ENCODE peak calls at places on chromosomes 13 and 19, in six cellular contexts. One of them, this sample, is unnamed.

GRCh38 chr13:99823961-99824360 is 147.6 kb downstream of the ZIC5 start:
- DNase-seq in H9: no peak
- DNase-seq in neuronal stem cell: no peak
- DNase-seq in IMR-90: no peak
- DNase-seq in mesenchymal stem cell: no peak
- DNase-seq in trophoblast cell: no peak
- DNase-seq in this sample: no peak

GRCh38 chr19:6229216-6229913 is 50.4 kb downstream of the MLLT1 start:
- DNase-seq in H9: no peak
- DNase-seq in neuronal stem cell: no peak
- DNase-seq in IMR-90: no peak
- DNase-seq in mesenchymal stem cell: no peak
- DNase-seq in trophoblast cell: no peak
- DNase-seq in this sample: no peak

GRCh38 chr19:14248578-14249011 is 42.6 kb upstream of the ADGRL1 start:
- DNase-seq in H9: peak
- DNase-seq in neuronal stem cell: peak
- DNase-seq in IMR-90: no peak
- DNase-seq in mesenchymal stem cell: peak
- DNase-seq in trophoblast cell: no peak
- DNase-seq in this sample: no peak

GRCh38 chr13:55572408-55572807 is 1568.3 kb upstream of the PRR20A start:
- DNase-seq in H9: no peak
- DNase-seq in neuronal stem cell: no peak
- DNase-seq in IMR-90: no peak
- DNase-seq in mesenchymal stem cell: no peak
- DNase-seq in trophoblast cell: no peak
- DNase-seq in this sample: no peak

GRCh38 chr13:48493076-48493765 is 39.7 kb downstream of the RCBTB2 start:
- DNase-seq in H9: no peak
- DNase-seq in neuronal stem cell: no peak
- DNase-seq in IMR-90: no peak
- DNase-seq in mesenchymal stem cell: peak
- DNase-seq in trophoblast cell: no peak
- DNase-seq in this sample: no peak

GRCh38 chr13:27406178-27406939 is 18.1 kb upstream of the GTF3A start:
- DNase-seq in H9: no peak
- DNase-seq in neuronal stem cell: no peak
- DNase-seq in IMR-90: peak
- DNase-seq in mesenchymal stem cell: peak
- DNase-seq in trophoblast cell: peak
- DNase-seq in this sample: no peak

GRCh38 chr19:29172302-29172701 is 40.6 kb downstream of the UQCRFS1 start:
- DNase-seq in H9: no peak
- DNase-seq in neuronal stem cell: no peak
- DNase-seq in IMR-90: no peak
- DNase-seq in mesenchymal stem cell: no peak
- DNase-seq in trophoblast cell: peak
- DNase-seq in this sample: no peak

GRCh38 chr19:7450243-7451223 is 38.3 kb downstream of the PEX11G start:
- DNase-seq in H9: peak
- DNase-seq in neuronal stem cell: peak
- DNase-seq in IMR-90: peak
- DNase-seq in mesenchymal stem cell: peak
- DNase-seq in trophoblast cell: peak
- DNase-seq in this sample: no peak

GRCh38 chr19:42317535-42317934 is 4.4 kb downstream of the TMEM145 start:
- DNase-seq in H9: no peak
- DNase-seq in neuronal stem cell: no peak
- DNase-seq in IMR-90: no peak
- DNase-seq in mesenchymal stem cell: no peak
- DNase-seq in trophoblast cell: no peak
- DNase-seq in this sample: no peak

GRCh38 chr13:38086721-38087120 is 217.1 kb upstream of the TRPC4 start:
- DNase-seq in H9: no peak
- DNase-seq in neuronal stem cell: no peak
- DNase-seq in IMR-90: no peak
- DNase-seq in mesenchymal stem cell: no peak
- DNase-seq in trophoblast cell: no peak
- DNase-seq in this sample: no peak

GRCh38 chr13:45615501-45616101 is at the start of gene ERICH6B:
- DNase-seq in H9: peak
- DNase-seq in neuronal stem cell: peak
- DNase-seq in IMR-90: peak
- DNase-seq in mesenchymal stem cell: peak
- DNase-seq in trophoblast cell: no peak
- DNase-seq in this sample: peak

GRCh38 chr13:54185785-54186184 is 1157.2 kb downstream of the OLFM4 start:
- DNase-seq in H9: peak
- DNase-seq in neuronal stem cell: peak
- DNase-seq in IMR-90: no peak
- DNase-seq in mesenchymal stem cell: peak
- DNase-seq in trophoblast cell: no peak
- DNase-seq in this sample: no peak

GRCh38 chr13:112747256-112747655 is 57.4 kb downstream of the ATP11A start:
- DNase-seq in H9: no peak
- DNase-seq in neuronal stem cell: no peak
- DNase-seq in IMR-90: no peak
- DNase-seq in mesenchymal stem cell: no peak
- DNase-seq in trophoblast cell: no peak
- DNase-seq in this sample: no peak

GRCh38 chr19:4431808-4432674 is 25.6 kb downstream of the UBXN6 start:
- DNase-seq in H9: no peak
- DNase-seq in neuronal stem cell: no peak
- DNase-seq in IMR-90: no peak
- DNase-seq in mesenchymal stem cell: no peak
- DNase-seq in trophoblast cell: peak
- DNase-seq in this sample: no peak

GRCh38 chr19:33022472-33023116 is 42.1 kb downstream of the RHPN2 start:
- DNase-seq in H9: peak
- DNase-seq in neuronal stem cell: peak
- DNase-seq in IMR-90: no peak
- DNase-seq in mesenchymal stem cell: no peak
- DNase-seq in trophoblast cell: peak
- DNase-seq in this sample: peak

GRCh38 chr13:113533441-113533840 is 42.9 kb upstream of the DCUN1D2 start:
- DNase-seq in H9: no peak
- DNase-seq in neuronal stem cell: no peak
- DNase-seq in IMR-90: peak
- DNase-seq in mesenchymal stem cell: no peak
- DNase-seq in trophoblast cell: peak
- DNase-seq in this sample: no peak

GRCh38 chr13:45167611-45168554 is 33.0 kb downstream of the KCTD4 start:
- DNase-seq in H9: no peak
- DNase-seq in neuronal stem cell: no peak
- DNase-seq in IMR-90: no peak
- DNase-seq in mesenchymal stem cell: peak
- DNase-seq in trophoblast cell: peak
- DNase-seq in this sample: no peak

GRCh38 chr13:67230774-67231480 is 791 bp upstream of the PCDH9 start:
- DNase-seq in H9: peak
- DNase-seq in neuronal stem cell: peak
- DNase-seq in IMR-90: peak
- DNase-seq in mesenchymal stem cell: peak
- DNase-seq in trophoblast cell: peak
- DNase-seq in this sample: peak

GRCh38 chr13:95301135-95301946 is at the start of gene ABCC4:
- DNase-seq in H9: peak
- DNase-seq in neuronal stem cell: peak
- DNase-seq in IMR-90: peak
- DNase-seq in mesenchymal stem cell: peak
- DNase-seq in trophoblast cell: peak
- DNase-seq in this sample: peak

GRCh38 chr13:62875118-62875640 is 1459.5 kb upstream of the PCDH20 start:
- DNase-seq in H9: no peak
- DNase-seq in neuronal stem cell: no peak
- DNase-seq in IMR-90: no peak
- DNase-seq in mesenchymal stem cell: no peak
- DNase-seq in trophoblast cell: no peak
- DNase-seq in this sample: no peak

GRCh38 chr13:113155201-113155600 is 3.2 kb upstream of the PROZ start:
- DNase-seq in H9: peak
- DNase-seq in neuronal stem cell: no peak
- DNase-seq in IMR-90: no peak
- DNase-seq in mesenchymal stem cell: no peak
- DNase-seq in trophoblast cell: no peak
- DNase-seq in this sample: no peak

GRCh38 chr13:91247768-91248167 is 99.7 kb upstream of the MIR17HG start:
- DNase-seq in H9: no peak
- DNase-seq in neuronal stem cell: peak
- DNase-seq in IMR-90: no peak
- DNase-seq in mesenchymal stem cell: peak
- DNase-seq in trophoblast cell: peak
- DNase-seq in this sample: no peak

GRCh38 chr13:108877300-108877699 is 247.9 kb downstream of the MYO16 start:
- DNase-seq in H9: no peak
- DNase-seq in neuronal stem cell: no peak
- DNase-seq in IMR-90: peak
- DNase-seq in mesenchymal stem cell: no peak
- DNase-seq in trophoblast cell: no peak
- DNase-seq in this sample: no peak

GRCh38 chr19:35247526-35248309 is 1.1 kb upstream of the LSR start:
- DNase-seq in H9: peak
- DNase-seq in neuronal stem cell: peak
- DNase-seq in IMR-90: no peak
- DNase-seq in mesenchymal stem cell: no peak
- DNase-seq in trophoblast cell: peak
- DNase-seq in this sample: peak

GRCh38 chr13:105974380-105974779 is 561.1 kb downstream of the EFNB2 start:
- DNase-seq in H9: no peak
- DNase-seq in neuronal stem cell: no peak
- DNase-seq in IMR-90: no peak
- DNase-seq in mesenchymal stem cell: no peak
- DNase-seq in trophoblast cell: no peak
- DNase-seq in this sample: no peak

GRCh38 chr19:34269968-34270621 is 15.7 kb downstream of the GARRE1 start:
- DNase-seq in H9: peak
- DNase-seq in neuronal stem cell: no peak
- DNase-seq in IMR-90: peak
- DNase-seq in mesenchymal stem cell: peak
- DNase-seq in trophoblast cell: peak
- DNase-seq in this sample: no peak

GRCh38 chr13:60043262-60043661 is 120.5 kb downstream of the DIAPH3 start:
- DNase-seq in H9: no peak
- DNase-seq in neuronal stem cell: no peak
- DNase-seq in IMR-90: peak
- DNase-seq in mesenchymal stem cell: peak
- DNase-seq in trophoblast cell: no peak
- DNase-seq in this sample: no peak

GRCh38 chr19:44845612-44846454 is at the start of gene NECTIN2:
- DNase-seq in H9: peak
- DNase-seq in neuronal stem cell: peak
- DNase-seq in IMR-90: peak
- DNase-seq in mesenchymal stem cell: peak
- DNase-seq in trophoblast cell: peak
- DNase-seq in this sample: peak

DNA sequence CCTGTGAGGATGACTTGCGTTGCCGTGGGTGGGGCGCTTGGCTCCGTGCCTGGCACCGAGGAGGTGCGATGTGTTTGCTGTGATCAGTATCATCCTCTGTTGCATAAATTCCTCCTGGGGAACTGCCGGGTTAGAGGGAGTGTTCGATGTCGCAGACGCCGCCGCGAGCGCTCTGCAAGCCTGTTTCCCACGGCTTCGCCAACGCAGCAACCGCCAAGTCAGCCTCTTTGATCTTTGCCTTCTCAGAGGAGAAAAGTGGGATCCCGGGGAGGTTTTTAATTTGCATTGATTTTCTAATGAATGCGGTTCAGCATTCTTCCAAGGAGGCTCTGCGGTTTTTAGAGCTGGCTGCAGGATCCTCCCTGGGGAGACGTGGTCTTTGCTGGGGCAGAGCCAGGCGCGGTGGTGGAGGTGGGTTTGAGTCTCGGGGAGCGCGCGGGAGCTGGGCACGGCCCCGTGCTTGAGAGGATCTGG is 7.6 kb downstream of the GPR32 start:
- DNase-seq in H9: peak
- DNase-seq in neuronal stem cell: no peak
- DNase-seq in IMR-90: peak
- DNase-seq in mesenchymal stem cell: no peak
- DNase-seq in trophoblast cell: peak
- DNase-seq in this sample: no peak
- H3K23ac ChIP-seq in H9: no peak
- H3K23ac ChIP-seq in neuronal stem cell: no peak
- H3K23ac ChIP-seq in IMR-90: no peak
- H3K23ac ChIP-seq in mesenchymal stem cell: no peak
- H3K23ac ChIP-seq in trophoblast cell: no peak
- H3K23ac ChIP-seq in this sample: no peak

GRCh38 chr19:55536366-55536765 is 567 bp downstream of the SBK2 start:
- DNase-seq in H9: no peak
- DNase-seq in neuronal stem cell: no peak
- DNase-seq in IMR-90: no peak
- DNase-seq in mesenchymal stem cell: no peak
- DNase-seq in trophoblast cell: peak
- DNase-seq in this sample: no peak
- H3K14ac ChIP-seq in H9: no peak
- H3K14ac ChIP-seq in neuronal stem cell: peak
- H3K14ac ChIP-seq in IMR-90: no peak
- H3K14ac ChIP-seq in mesenchymal stem cell: no peak
- H3K14ac ChIP-seq in trophoblast cell: no peak
- H3K14ac ChIP-seq in this sample: no peak

DNA sequence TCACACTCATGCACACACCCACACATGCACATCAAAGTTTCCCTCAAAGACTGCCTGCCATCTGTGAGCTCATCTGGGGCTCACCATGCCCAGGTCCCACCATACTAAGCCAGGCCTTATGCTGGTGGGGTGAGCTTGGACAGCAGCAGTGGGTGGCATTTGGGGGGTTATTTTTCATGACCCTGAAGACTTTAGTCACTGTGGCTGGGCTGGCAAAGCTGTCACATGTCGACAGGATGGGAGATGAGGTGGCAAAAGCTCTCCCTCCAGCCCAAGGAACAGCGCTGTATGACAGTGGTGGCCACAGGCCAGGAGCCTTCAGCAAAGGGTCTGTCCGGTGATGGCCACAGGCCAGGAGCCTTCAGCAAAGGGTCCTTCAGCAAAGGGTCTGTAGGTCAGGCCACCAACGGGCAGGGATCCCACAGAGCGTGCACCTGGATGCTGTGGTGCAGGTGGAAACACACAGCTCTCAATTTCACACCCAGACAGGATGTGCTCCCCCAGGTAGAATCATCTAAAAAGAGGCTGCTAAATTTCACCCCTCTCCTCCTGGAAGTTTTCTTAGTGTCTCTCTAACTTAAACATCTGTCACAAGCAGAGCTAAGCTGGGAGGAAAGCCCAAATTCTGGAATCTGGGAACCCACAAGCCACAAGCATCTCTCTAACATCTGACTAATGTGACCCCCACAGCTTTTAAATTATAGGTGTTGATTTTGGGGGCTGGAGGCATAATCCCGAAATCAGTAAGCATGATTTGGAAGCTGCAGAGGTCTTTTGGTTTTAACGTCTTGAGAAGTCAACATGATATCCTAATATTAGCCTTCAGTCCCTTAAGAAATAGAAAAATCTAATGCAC is 23.1 kb downstream of the COL4A1 start:
- DNase-seq in H9: no peak
- DNase-seq in neuronal stem cell: no peak
- DNase-seq in IMR-90: peak
- DNase-seq in mesenchymal stem cell: no peak
- DNase-seq in trophoblast cell: no peak
- DNase-seq in this sample: no peak
- H3K23ac ChIP-seq in H9: no peak
- H3K23ac ChIP-seq in neuronal stem cell: peak
- H3K23ac ChIP-seq in IMR-90: peak
- H3K23ac ChIP-seq in mesenchymal stem cell: no peak
- H3K23ac ChIP-seq in trophoblast cell: peak
- H3K23ac ChIP-seq in this sample: no peak

GRCh38 chr13:32878172-32878571 is 138.1 kb upstream of the KL start:
- DNase-seq in H9: no peak
- DNase-seq in neuronal stem cell: no peak
- DNase-seq in IMR-90: peak
- DNase-seq in mesenchymal stem cell: peak
- DNase-seq in trophoblast cell: peak
- DNase-seq in this sample: no peak
- H3K14ac ChIP-seq in H9: no peak
- H3K14ac ChIP-seq in neuronal stem cell: no peak
- H3K14ac ChIP-seq in IMR-90: peak
- H3K14ac ChIP-seq in mesenchymal stem cell: no peak
- H3K14ac ChIP-seq in trophoblast cell: no peak
- H3K14ac ChIP-seq in this sample: no peak

This sample was measured in H1.